ENCODE peak calls at places on chromosomes 2 and 18, in four cellular contexts. Z is cardiac septum, U is NCI-H748 treated with DMSO at 0.1 percent for 48 hours, D is cardiac fibroblast. N is an unnamed sample.

GRCh38 chr2:238498691-238499295 is 72.1 kb downstream of the ASB1 start:
- DNase-seq in Z (peak), U (no peak), D (no peak), N (no peak)

GRCh38 chr2:8154936-8155335 is 526.9 kb upstream of the ID2 start:
- DNase-seq in Z (no peak), U (no peak), D (no peak), N (no peak)

GRCh38 chr18:44098551-44099098 is 582.1 kb upstream of the SETBP1 start:
- DNase-seq in Z (no peak), U (no peak), D (peak), N (no peak)

GRCh38 chr18:2874765-2875164 is 28.0 kb downstream of the EMILIN2 start:
- DNase-seq in Z (no peak), U (no peak), D (no peak), N (no peak)

GRCh38 chr2:216206041-216206699 is 97.0 kb downstream of the XRCC5 start:
- DNase-seq in Z (no peak), U (no peak), D (no peak), N (no peak)

GRCh38 chr18:24672165-24672950 is 211.9 kb downstream of the HRH4 start:
- DNase-seq in Z (no peak), U (no peak), D (no peak), N (peak)

GRCh38 chr2:170846318-170846717 is 29.6 kb downstream of the GAD1 start:
- DNase-seq in Z (no peak), U (no peak), D (no peak), N (no peak)

GRCh38 chr2:119233326-119234020 is 9.8 kb downstream of the STEAP3 start:
- DNase-seq in Z (no peak), U (no peak), D (no peak), N (no peak)

GRCh38 chr2:70936165-70936978 is 672 bp downstream of the ATP6V1B1 start:
- DNase-seq in Z (peak), U (no peak), D (no peak), N (no peak)

GRCh38 chr2:180254872-180255271 is 247.8 kb upstream of the CWC22 start:
- DNase-seq in Z (no peak), U (no peak), D (no peak), N (no peak)

GRCh38 chr18:72871091-72871490 is 3.3 kb upstream of the NETO1 start:
- DNase-seq in Z (no peak), U (peak), D (peak), N (no peak)

GRCh38 chr2:160137457-160137856 is 62.6 kb downstream of the ITGB6 start:
- DNase-seq in Z (no peak), U (no peak), D (no peak), N (no peak)

GRCh38 chr2:181957668-181958067 is 28.0 kb upstream of the PPP1R1C start:
- DNase-seq in Z (no peak), U (no peak), D (no peak), N (no peak)

GRCh38 chr2:141570474-141571131 is 560.2 kb downstream of the LRP1B start:
- DNase-seq in Z (no peak), U (no peak), D (no peak), N (no peak)

GRCh38 chr2:48173141-48173540 is 266.8 kb upstream of the FBXO11 start:
- DNase-seq in Z (no peak), U (no peak), D (no peak), N (no peak)

GRCh38 chr2:78355967-78356366 is 669.5 kb upstream of the REG3G start:
- DNase-seq in Z (no peak), U (no peak), D (no peak), N (no peak)

GRCh38 chr2:209441541-209441940 is 17.7 kb downstream of the MAP2 start:
- DNase-seq in Z (no peak), U (no peak), D (peak), N (no peak)

GRCh38 chr2:159249955-159250723 is 36.4 kb downstream of the WDSUB1 start:
- DNase-seq in Z (no peak), U (no peak), D (peak), N (peak)

GRCh38 chr2:176997074-176997791 is 215.4 kb upstream of the HNRNPA3 start:
- DNase-seq in Z (no peak), U (no peak), D (peak), N (no peak)

GRCh38 chr2:42200534-42201227 is 31.5 kb downstream of the EML4 start:
- DNase-seq in Z (no peak), U (no peak), D (peak), N (no peak)

GRCh38 chr2:2229898-2230817 is 100.9 kb downstream of the MYT1L start:
- DNase-seq in Z (no peak), U (no peak), D (no peak), N (peak)

N was measured in cerebellum.